ENCODE peak calls at places on chromosome 10, in six cellular contexts. A is astrocyte of the spinal cord, R is T-helper 1 cell, Y is spleen, X is cardiac muscle cell, D is Right ventricle myocardium superior. L is an unnamed sample.

GRCh38 chr10:48878091-48878490 is 61.5 kb downstream of the LRRC18 start:
- DNase-seq in A (no peak), R (no peak), Y (no peak), X (no peak), D (no peak), L (no peak)

GRCh38 chr10:131981429-131982184 is at the start of gene BNIP3:
- DNase-seq in A (peak), R (peak), Y (peak), X (peak), D (peak), L (peak)

GRCh38 chr10:6737080-6737641 is 157.1 kb upstream of the PRKCQ start:
- DNase-seq in A (peak), R (no peak), Y (no peak), X (peak), D (no peak), L (peak)

GRCh38 chr10:71963351-71963755 is 842 bp upstream of the CHST3 start:
- DNase-seq in A (no peak), R (no peak), Y (no peak), X (peak), D (peak), L (no peak)

GRCh38 chr10:118321724-118322575 is 20.2 kb downstream of the FAM204A start:
- DNase-seq in A (no peak), R (no peak), Y (no peak), X (no peak), D (no peak), L (no peak)

GRCh38 chr10:48330269-48330668 is 23.8 kb downstream of the MAPK8 start:
- DNase-seq in A (no peak), R (no peak), Y (no peak), X (peak), D (no peak), L (no peak)

GRCh38 chr10:71222541-71223364 is 10.4 kb downstream of the UNC5B start:
- DNase-seq in A (peak), R (no peak), Y (peak), X (no peak), D (no peak), L (no peak)

GRCh38 chr10:93701903-93702277 is 502 bp downstream of the FRA10AC1 start:
- DNase-seq in A (peak), R (no peak), Y (no peak), X (peak), D (no peak), L (peak)

GRCh38 chr10:112792487-112793196 is 157.4 kb upstream of the TCF7L2 start:
- DNase-seq in A (peak), R (no peak), Y (no peak), X (peak), D (peak), L (no peak)